ENCODE peak calls at places on chromosomes 5 and 9, in ten cellular contexts. A, W, C, E, S, H, I, N, Z and M are unnamed samples.

GRCh38 chr5:155726267-155726666 is 600.7 kb upstream of the SGCD start:
- DNase-seq in A (no peak), W (peak; percentile 8), C (peak; percentile 4), E (no peak), S (no peak), H (no peak), I (no peak), N (no peak), Z (no peak), M (no peak)

GRCh38 chr9:100052375-100052774 is 46.4 kb downstream of the ERP44 start:
- DNase-seq in A (no peak), W (no peak), C (no peak), E (peak; percentile 51), S (no peak), H (no peak), I (no peak), N (no peak), Z (no peak), M (no peak)

GRCh38 chr5:142016576-142016975 is 3.7 kb upstream of the GNPDA1 start:
- DNase-seq in A (no peak), W (peak; percentile 46), C (no peak), E (no peak), S (no peak), H (no peak), I (no peak), N (no peak), Z (no peak), M (no peak)

GRCh38 chr9:98944130-98945074 is 695 bp downstream of the COL15A1 start:
- DNase-seq in A (no peak), W (no peak), C (no peak), E (no peak), S (peak; percentile 13), H (no peak), I (no peak), N (no peak), Z (peak; percentile 27), M (peak; percentile 79)

GRCh38 chr5:79236364-79236969 is 536 bp downstream of the JMY start:
- DNase-seq in A (no peak), W (peak; percentile 35), C (peak; percentile 20), E (peak; percentile 51), S (peak; percentile 21), H (peak; percentile 70), I (no peak), N (peak; percentile 32), Z (no peak), M (no peak)

GRCh38 chr5:32733582-32734340 is 22.6 kb downstream of the NPR3 start:
- DNase-seq in A (no peak), W (no peak), C (no peak), E (no peak), S (no peak), H (no peak), I (no peak), N (no peak), Z (no peak), M (no peak)

GRCh38 chr9:27549196-27549737 is 19.7 kb upstream of the MOB3B start:
- DNase-seq in A (no peak), W (no peak), C (peak; percentile 36), E (no peak), S (no peak), H (no peak), I (no peak), N (no peak), Z (no peak), M (no peak)

GRCh38 chr9:120925535-120926396 is 830 bp downstream of the TRAF1 start:
- DNase-seq in A (no peak), W (no peak), C (peak; percentile 99), E (peak; percentile 24), S (peak; percentile 69), H (no peak), I (no peak), N (no peak), Z (peak; percentile 47), M (peak; percentile 86)

GRCh38 chr5:103211858-103212500 is 46.6 kb upstream of the MACIR start:
- DNase-seq in A (no peak), W (no peak), C (no peak), E (no peak), S (no peak), H (no peak), I (no peak), N (no peak), Z (no peak), M (no peak)

GRCh38 chr5:14665110-14665822 is 748 bp downstream of the OTULIN start:
- DNase-seq in A (no peak), W (peak; percentile 46), C (no peak), E (peak; percentile 54), S (peak; percentile 46), H (peak; percentile 69), I (peak; percentile 46), N (peak; percentile 74), Z (peak; percentile 51), M (no peak)

GRCh38 chr5:20020235-20020634 is 32.2 kb upstream of the CDH18 start:
- DNase-seq in A (no peak), W (no peak), C (no peak), E (no peak), S (no peak), H (no peak), I (no peak), N (no peak), Z (no peak), M (no peak)

GRCh38 chr9:106890621-106891020 is 27.7 kb downstream of the ZNF462 start:
- DNase-seq in A (no peak), W (no peak), C (no peak), E (no peak), S (no peak), H (no peak), I (no peak), N (no peak), Z (no peak), M (no peak)

DNA sequence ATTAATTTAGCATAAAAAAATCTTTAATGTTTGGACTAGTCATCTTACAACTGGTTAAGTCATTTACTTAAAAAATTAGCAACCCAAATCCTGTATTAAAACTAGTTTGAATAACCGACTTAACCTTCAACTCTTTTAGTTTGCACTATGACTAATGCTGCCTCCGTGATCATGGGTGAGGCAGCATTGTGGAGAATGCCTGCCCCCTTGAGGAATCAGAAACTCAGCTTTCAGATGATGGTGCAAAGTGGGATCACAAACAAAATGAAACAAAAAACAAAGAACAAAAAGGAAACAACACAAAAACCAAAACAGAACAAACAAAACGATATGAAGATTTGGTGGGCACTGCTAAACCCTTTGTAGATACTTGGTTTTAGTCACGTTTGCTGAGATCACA is 127.0 kb upstream of the PALM2AKAP2 start:
- DNase-seq in A (no peak), W (no peak), C (peak; percentile 16), E (no peak), S (peak; percentile 30), H (no peak), I (no peak), N (no peak), Z (no peak), M (no peak)
- TF ChIP-seq CTCF in A (no peak), W (no peak), C (peak; percentile 38), E (no peak), S (peak; percentile 58), H (peak; percentile 22), I (no peak), N (no peak), Z (no peak), M (peak; percentile 33)

DNA sequence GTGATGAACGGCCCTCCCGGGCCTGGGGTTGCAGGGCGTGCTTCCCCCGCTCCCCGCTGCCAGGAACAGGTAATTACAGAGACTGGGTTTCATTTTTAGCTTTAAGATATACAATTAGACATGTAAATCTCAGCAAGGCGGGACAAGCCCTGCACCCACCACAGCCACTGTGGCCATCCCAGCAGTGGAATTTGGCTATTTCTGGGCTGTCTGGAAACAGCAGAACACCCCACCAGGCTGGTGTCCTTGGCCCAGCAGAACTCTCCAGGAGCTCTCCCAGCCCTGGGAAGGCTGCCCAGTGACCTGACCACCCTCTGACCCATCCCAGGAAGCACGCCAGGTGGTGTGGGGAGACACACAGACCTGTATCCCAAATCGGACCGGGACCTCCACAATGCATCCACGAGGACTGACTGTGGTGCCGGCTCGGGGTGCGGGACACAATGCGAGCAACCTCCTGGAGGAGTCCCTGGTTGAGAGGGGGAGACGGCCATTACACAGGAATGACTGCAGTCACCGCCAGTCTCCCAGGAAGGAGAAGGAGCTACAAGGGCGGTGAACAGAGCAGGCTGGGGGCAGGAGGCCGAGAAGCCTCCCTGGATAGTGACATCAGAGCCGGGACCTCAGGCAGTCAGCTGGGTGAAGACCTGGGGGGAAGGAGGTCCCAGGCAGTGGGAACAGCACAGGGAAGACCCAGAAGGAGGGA is 17.3 kb downstream of the EEIG1 start:
- DNase-seq in A (no peak), W (no peak), C (no peak), E (no peak), S (no peak), H (no peak), I (no peak), N (no peak), Z (no peak), M (no peak)
- H3K4me1 ChIP-seq in A (peaks cover 100% of the 10 kb centered on the region), W (no peaks in the 10 kb centered on the region), C (peaks cover 49% of the 10 kb centered on the region), E (peaks cover 73% of the 10 kb centered on the region), S (peaks cover 78% of the 10 kb centered on the region), H (peaks cover 66% of the 10 kb centered on the region), I (peaks cover 72% of the 10 kb centered on the region), N (peaks cover 55% of the 10 kb centered on the region), Z (peaks cover 57% of the 10 kb centered on the region), M (peaks cover 78% of the 10 kb centered on the region)

DNA sequence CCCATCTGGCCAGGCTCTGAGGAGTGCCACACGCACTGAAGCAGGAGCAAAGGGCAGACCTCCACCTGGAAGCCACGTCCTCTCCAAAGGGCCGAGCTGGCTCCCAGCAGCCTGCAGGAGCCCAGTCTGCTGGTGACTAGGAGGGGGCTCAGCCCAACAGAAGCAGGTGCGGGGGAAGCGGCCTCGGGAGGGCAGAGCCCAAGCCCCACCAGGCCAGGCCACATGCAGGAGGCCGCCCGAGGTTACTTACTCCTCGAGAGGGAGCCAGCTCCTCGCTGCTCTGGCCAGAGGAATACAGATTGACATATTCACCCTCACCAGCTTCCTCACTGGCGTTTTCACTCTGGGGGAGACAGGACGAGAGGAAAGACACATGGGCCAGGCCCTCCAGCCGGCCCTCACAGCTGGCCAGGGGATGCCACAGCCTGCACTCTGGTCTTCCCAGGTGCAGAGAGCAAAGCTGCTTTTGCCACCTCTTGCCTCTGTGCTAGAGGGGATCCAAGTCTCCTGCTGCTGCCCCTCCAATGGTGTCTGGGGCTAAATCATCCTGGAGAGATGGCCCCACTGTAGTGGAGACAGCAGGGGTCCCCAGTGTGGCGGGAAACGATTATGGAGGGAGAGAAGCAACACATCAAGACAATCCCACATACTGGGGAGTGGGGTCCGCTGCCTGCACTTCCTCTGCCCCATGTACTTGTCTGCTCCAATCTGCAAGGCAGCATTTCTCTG is 58.6 kb downstream of the PRRT1B start:
- DNase-seq in A (no peak), W (no peak), C (no peak), E (no peak), S (no peak), H (no peak), I (no peak), N (no peak), Z (no peak), M (no peak)
- H3K4me3 ChIP-seq in A (no peak overlapping the region), W (no peak overlapping the region), C (no peak overlapping the region), E (no peak overlapping the region), S (no peak overlapping the region), H (no peak overlapping the region), I (no peak overlapping the region), N (no peak overlapping the region), Z (no peak overlapping the region), M (no peak overlapping the region)

DNA sequence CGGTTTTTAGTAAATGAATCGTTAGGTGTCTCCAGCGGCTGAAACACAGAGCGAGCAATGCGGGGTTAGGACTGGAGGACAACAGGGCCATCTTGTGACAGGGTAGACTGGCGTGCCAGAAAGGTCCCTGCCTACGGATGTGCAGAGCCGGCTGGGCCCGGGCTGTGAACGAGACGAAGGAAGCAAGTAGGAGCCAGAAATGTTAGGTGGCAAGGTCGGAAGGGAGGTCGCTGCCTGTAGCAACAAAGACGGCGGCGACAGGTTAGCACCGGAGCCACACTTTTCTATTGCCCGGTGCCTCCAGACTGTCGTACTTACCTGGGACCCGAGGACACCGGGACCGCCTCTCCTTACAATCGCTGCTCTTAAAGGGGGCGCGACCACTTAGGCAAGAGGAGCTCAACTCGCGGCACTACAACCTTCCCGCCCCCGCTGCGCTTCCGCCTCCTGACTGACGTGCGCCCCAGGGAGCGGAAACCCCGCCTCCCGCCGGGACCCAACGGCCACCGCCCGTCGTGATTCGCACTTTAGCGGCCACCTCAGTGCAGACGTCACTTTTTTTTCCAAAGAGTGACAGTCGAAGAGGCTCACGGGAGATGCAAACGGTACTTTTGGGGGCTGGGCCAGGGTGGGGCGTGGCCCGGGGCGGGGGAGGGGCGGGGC is at the start of gene INIP:
- DNase-seq in A (peak; percentile 97), W (peak; percentile 97), C (peak; percentile 95), E (peak; percentile 99), S (peak; percentile 94), H (peak; percentile 98), I (peak; percentile 98), N (peak; percentile 97), Z (peak; percentile 96), M (peak; percentile 93)
- TF ChIP-seq CTCF in A (no peak), W (peak; percentile 51), C (peak; percentile 16), E (peak; percentile 59), S (no peak), H (no peak), I (no peak), N (no peak), Z (no peak), M (no peak)